ENCODE peak calls at places on chromosomes 12 and 14, in four cellular contexts. One of them, this sample, is unnamed.

GRCh38 chr12:79058342-79058741 is 193.8 kb downstream of the SYT1 start:
- DNase-seq in GM12878: no peak
- DNase-seq in HepG2: peak; percentile 13
- DNase-seq in K562: no peak
- DNase-seq in this sample: no peak

GRCh38 chr12:27497446-27497845 is 26.6 kb upstream of the PPFIBP1 start:
- DNase-seq in K562: no peak
- DNase-seq in GM12878: no peak
- DNase-seq in HepG2: no peak
- DNase-seq in this sample: no peak

GRCh38 chr12:130619378-130619970 is 96.6 kb downstream of the RIMBP2 start:
- DNase-seq in HepG2: no peak
- DNase-seq in K562: no peak
- DNase-seq in GM12878: no peak
- DNase-seq in this sample: no peak

GRCh38 chr12:21354641-21355040 is 18.1 kb upstream of the IAPP start:
- DNase-seq in GM12878: no peak
- DNase-seq in HepG2: no peak
- DNase-seq in K562: no peak
- DNase-seq in this sample: no peak

GRCh38 chr12:10719482-10719881 is 3.6 kb downstream of the YBX3 start:
- DNase-seq in GM12878: no peak
- DNase-seq in HepG2: no peak
- DNase-seq in K562: no peak
- DNase-seq in this sample: no peak

GRCh38 chr12:1083086-1083887 is 92.3 kb downstream of the ERC1 start:
- DNase-seq in GM12878: no peak
- DNase-seq in K562: no peak
- DNase-seq in HepG2: no peak
- DNase-seq in this sample: peak; percentile 34

GRCh38 chr14:93173943-93174395 is 10.7 kb downstream of the MOAP1 start:
- DNase-seq in HepG2: no peak
- DNase-seq in GM12878: no peak
- DNase-seq in K562: peak; percentile 53
- DNase-seq in this sample: no peak

GRCh38 chr14:54493293-54493692 is 4.5 kb upstream of the GMFB start:
- DNase-seq in K562: no peak
- DNase-seq in GM12878: no peak
- DNase-seq in HepG2: no peak
- DNase-seq in this sample: no peak

GRCh38 chr12:71011261-71011660 is 90.7 kb upstream of the PTPRR start:
- DNase-seq in HepG2: no peak
- DNase-seq in K562: no peak
- DNase-seq in GM12878: no peak
- DNase-seq in this sample: no peak

GRCh38 chr12:10718279-10718821 is 4.8 kb downstream of the YBX3 start:
- DNase-seq in HepG2: no peak
- DNase-seq in K562: no peak
- DNase-seq in GM12878: no peak
- DNase-seq in this sample: peak; percentile 16

GRCh38 chr12:7116196-7116595 is 7.2 kb upstream of the C1RL start:
- DNase-seq in GM12878: no peak
- DNase-seq in HepG2: no peak
- DNase-seq in K562: no peak
- DNase-seq in this sample: no peak

GRCh38 chr12:9180810-9181209 is 27.4 kb downstream of the PZP start:
- DNase-seq in HepG2: no peak
- DNase-seq in GM12878: no peak
- DNase-seq in K562: no peak
- DNase-seq in this sample: no peak

GRCh38 chr12:75831413-75831812 is 200.2 kb downstream of the PHLDA1 start:
- DNase-seq in GM12878: no peak
- DNase-seq in K562: no peak
- DNase-seq in HepG2: no peak
- DNase-seq in this sample: no peak

GRCh38 chr14:78598046-78598652 is 428.0 kb downstream of the NRXN3 start:
- DNase-seq in GM12878: no peak
- DNase-seq in HepG2: peak; percentile 44
- DNase-seq in K562: peak; percentile 59
- DNase-seq in this sample: peak; percentile 72

GRCh38 chr14:21168055-21168454 is 12.2 kb upstream of the OR5AU1 start:
- DNase-seq in GM12878: no peak
- DNase-seq in HepG2: no peak
- DNase-seq in K562: no peak
- DNase-seq in this sample: no peak

GRCh38 chr12:21296751-21297406 is 37.8 kb downstream of the SLCO1A2 start:
- DNase-seq in K562: peak; percentile 19
- DNase-seq in HepG2: no peak
- DNase-seq in GM12878: no peak
- DNase-seq in this sample: peak; percentile 32

GRCh38 chr12:43428088-43428600 is 123.9 kb downstream of the ADAMTS20 start:
- DNase-seq in GM12878: no peak
- DNase-seq in K562: no peak
- DNase-seq in HepG2: no peak
- DNase-seq in this sample: no peak

GRCh38 chr12:32033411-32033810 is 73.2 kb upstream of the BICD1 start:
- DNase-seq in K562: no peak
- DNase-seq in HepG2: no peak
- DNase-seq in GM12878: no peak
- DNase-seq in this sample: no peak

DNA sequence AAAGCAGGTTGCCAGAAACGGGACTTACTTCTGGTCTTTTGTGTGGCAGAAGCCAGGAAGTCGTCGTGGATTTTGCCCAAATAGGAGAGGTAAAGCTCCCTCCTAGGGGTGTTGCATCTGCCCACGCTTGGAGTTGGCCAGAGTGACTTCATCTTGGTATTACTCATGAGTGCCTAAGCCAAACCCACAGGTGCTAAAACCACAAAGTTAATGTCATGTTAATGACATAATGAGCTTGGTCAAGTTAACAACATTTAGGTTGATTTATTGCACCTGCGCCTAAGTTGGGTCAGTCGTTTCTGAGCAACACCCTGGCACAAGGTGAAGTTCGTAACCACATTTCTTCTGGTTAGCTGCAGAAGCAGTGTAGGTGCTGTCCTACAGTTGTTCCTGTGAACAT is 225.2 kb downstream of the FUT8 start:
- DNase-seq in K562: no peak
- DNase-seq in GM12878: peak; percentile 72
- DNase-seq in HepG2: no peak
- DNase-seq in this sample: no peak
- TF ChIP-seq TARDBP in K562: no peak
- TF ChIP-seq TARDBP in GM12878: no peak
- TF ChIP-seq TARDBP in HepG2: no peak
- TF ChIP-seq TARDBP in this sample: no peak

GRCh38 chr14:49893309-49894213 is 679 bp downstream of the ARF6 start:
- DNase-seq in GM12878: no peak
- DNase-seq in HepG2: no peak
- DNase-seq in K562: peak; percentile 62
- DNase-seq in this sample: peak; percentile 51
- TF ChIP-seq FOXM1 in GM12878: no peak
- TF ChIP-seq FOXM1 in HepG2: no peak
- TF ChIP-seq FOXM1 in K562: no peak
- TF ChIP-seq FOXM1 in this sample: no peak

GRCh38 chr14:68195126-68195525 is 375.5 kb downstream of the RAD51B start:
- DNase-seq in GM12878: no peak
- DNase-seq in HepG2: peak; percentile 80
- DNase-seq in K562: no peak
- DNase-seq in this sample: no peak
- TF ChIP-seq TARDBP in GM12878: no peak
- TF ChIP-seq TARDBP in HepG2: no peak
- TF ChIP-seq TARDBP in K562: no peak
- TF ChIP-seq TARDBP in this sample: no peak

GRCh38 chr12:52037248-52037861 is 13.9 kb upstream of the NR4A1 start:
- DNase-seq in K562: no peak
- DNase-seq in HepG2: no peak
- DNase-seq in GM12878: no peak
- DNase-seq in this sample: peak; percentile 52
- TF ChIP-seq FOXM1 in K562: no peak
- TF ChIP-seq FOXM1 in HepG2: no peak
- TF ChIP-seq FOXM1 in GM12878: no peak
- TF ChIP-seq FOXM1 in this sample: no peak

DNA sequence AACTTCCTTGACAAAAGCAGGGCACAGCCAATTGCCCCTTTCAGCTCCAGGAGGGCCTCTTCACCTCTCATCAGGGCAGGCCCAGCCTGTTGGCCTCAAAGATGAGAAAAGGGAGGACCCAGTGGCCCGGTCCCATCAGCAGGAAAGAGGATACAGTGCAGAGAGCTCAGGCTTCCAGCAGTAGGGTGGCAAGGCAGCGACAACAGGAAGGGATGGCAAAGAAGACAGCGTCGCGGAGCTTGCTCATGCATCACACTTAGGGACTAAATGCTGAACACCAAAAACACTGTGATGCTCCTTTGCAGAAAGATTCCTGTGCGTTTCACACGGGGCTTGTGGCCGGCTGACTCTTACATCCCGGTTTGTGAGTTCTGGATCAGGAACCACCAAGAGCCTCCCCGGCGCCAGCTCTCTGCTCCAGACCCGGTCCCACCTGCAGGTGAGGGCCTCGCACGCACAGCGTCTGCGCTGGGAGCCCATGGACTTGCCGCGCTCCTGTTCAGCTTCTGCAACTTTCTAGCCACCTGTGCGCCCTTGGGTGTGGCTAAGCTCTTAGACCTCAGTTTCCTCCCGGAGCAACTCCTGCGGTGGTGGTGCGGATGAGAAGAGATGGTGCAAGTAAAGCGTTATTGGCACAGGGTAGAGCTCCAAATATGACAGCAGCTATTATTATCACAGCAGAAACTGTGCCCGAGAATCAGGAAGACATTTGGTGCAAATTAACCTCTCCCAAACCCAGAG is 15.3 kb upstream of the BCL7A start:
- DNase-seq in HepG2: no peak
- DNase-seq in GM12878: no peak
- DNase-seq in K562: no peak
- DNase-seq in this sample: no peak
- TF ChIP-seq TARDBP in HepG2: no peak
- TF ChIP-seq TARDBP in GM12878: no peak
- TF ChIP-seq TARDBP in K562: no peak
- TF ChIP-seq TARDBP in this sample: no peak

DNA sequence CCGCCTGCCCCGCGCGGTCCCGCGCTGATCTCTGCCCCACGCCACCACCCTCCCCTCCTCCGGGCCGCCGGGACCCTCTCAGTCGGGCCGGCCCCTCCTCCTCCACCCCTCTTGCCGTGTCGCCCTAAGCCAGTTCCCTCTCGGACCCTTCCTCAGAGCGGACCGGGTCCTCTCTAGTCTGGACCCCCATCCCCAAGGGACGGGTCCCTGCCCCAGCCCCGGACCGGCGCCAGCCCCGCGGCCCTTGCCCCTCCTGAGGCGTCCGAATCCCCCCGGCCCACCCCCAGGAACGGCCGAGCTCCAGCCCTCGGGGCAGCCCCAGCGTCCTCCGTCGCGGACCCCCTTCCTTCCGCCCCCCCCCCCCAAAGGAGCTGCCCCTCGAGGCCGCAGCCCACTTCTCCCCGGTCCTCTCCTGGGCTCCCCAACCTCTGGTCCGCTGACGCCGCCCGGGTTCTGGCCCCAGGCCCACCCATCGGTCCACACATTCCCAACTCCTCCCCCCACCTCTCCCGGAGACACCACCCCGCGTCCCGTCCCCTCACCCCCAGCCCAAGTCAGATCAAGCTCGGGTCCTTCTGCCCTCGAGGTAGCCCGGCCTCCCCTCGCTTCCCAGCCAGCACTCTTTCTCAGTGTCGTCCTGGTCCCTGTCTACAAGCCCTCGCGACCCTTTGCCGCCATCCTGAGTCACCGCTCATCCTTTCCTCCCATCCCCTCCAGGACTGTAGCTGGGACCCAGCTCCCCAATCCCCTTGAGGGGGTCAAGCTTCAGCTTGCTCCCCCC is 690 bp downstream of the PPP4R4 start:
- DNase-seq in K562: no peak
- DNase-seq in HepG2: no peak
- DNase-seq in GM12878: no peak
- DNase-seq in this sample: peak; percentile 19
- TF ChIP-seq FOXM1 in K562: no peak
- TF ChIP-seq FOXM1 in HepG2: no peak
- TF ChIP-seq FOXM1 in GM12878: no peak
- TF ChIP-seq FOXM1 in this sample: no peak

GRCh38 chr14:105503296-105503640 is 12.2 kb downstream of the TEDC1 start:
- DNase-seq in GM12878: no peak
- DNase-seq in K562: no peak
- DNase-seq in HepG2: no peak
- DNase-seq in this sample: no peak
- TF ChIP-seq TARDBP in GM12878: no peak
- TF ChIP-seq TARDBP in K562: no peak
- TF ChIP-seq TARDBP in HepG2: no peak
- TF ChIP-seq TARDBP in this sample: no peak

GRCh38 chr14:100748944-100749343 is 22.3 kb downstream of the DLK1 start:
- DNase-seq in HepG2: no peak
- DNase-seq in K562: no peak
- DNase-seq in GM12878: no peak
- DNase-seq in this sample: no peak

GRCh38 chr14:100747736-100748135 is 21.0 kb downstream of the DLK1 start:
- DNase-seq in GM12878: no peak
- DNase-seq in K562: no peak
- DNase-seq in HepG2: no peak
- DNase-seq in this sample: no peak

GRCh38 chr14:100746326-100746725 is 19.6 kb downstream of the DLK1 start:
- DNase-seq in HepG2: no peak
- DNase-seq in GM12878: no peak
- DNase-seq in K562: no peak
- DNase-seq in this sample: no peak

GRCh38 chr14:100748403-100748802 is 21.7 kb downstream of the DLK1 start:
- DNase-seq in HepG2: no peak
- DNase-seq in K562: no peak
- DNase-seq in GM12878: no peak
- DNase-seq in this sample: no peak

DNA sequence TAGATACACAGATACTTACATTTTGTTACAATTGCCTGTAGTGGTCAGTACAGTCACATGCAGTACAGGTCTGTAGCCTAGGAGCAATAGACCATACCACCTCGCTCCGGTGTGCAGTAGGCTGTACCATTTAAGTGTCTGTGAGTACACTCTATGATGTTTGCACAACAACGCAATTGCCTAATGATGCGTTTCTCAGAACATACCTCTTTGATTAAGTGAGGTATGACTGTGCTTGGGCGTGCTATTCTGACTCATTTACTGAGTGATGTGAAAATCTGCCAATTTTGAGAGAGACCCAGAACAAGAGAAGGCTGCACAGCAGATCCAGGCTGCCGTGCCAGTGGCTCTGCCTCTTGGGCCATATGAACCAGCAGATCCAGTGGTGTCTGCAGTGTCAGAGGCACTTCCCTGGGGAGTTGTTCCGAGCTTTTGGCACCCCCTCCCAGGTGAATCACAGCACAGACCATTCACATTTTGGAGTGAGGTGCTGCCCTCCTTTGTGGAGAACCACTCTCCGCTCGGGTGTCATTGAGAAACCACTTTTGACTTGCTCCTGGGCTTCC is 20.4 kb downstream of the DLK1 start:
- DNase-seq in K562: no peak
- DNase-seq in GM12878: no peak
- DNase-seq in HepG2: peak; percentile 55
- DNase-seq in this sample: no peak
- TF ChIP-seq FOXM1 in K562: no peak
- TF ChIP-seq FOXM1 in GM12878: no peak
- TF ChIP-seq FOXM1 in HepG2: no peak
- TF ChIP-seq FOXM1 in this sample: no peak

This sample was measured in HEK293T.